ENCODE peak calls at places on chromosomes 6 and 20, in seven cellular contexts. M, X, U, P, W, K and B are unnamed samples.

GRCh38 chr6:81241717-81242116 is 510.8 kb downstream of the TENT5A start:
- DNase-seq in X (no peak), U (peak), P (no peak), K (peak), W (no peak), M (no peak), B (no peak)

GRCh38 chr6:33779305-33779704 is 9.6 kb downstream of the LEMD2 start:
- DNase-seq in X (no peak), U (no peak), W (no peak), M (no peak), P (no peak), K (no peak), B (peak)

GRCh38 chr6:36334832-36335459 is 1.7 kb downstream of the BNIP5 start:
- DNase-seq in P (no peak), X (no peak), U (no peak), K (no peak), W (no peak), M (no peak), B (no peak)

GRCh38 chr6:84243240-84243639 is 15.8 kb upstream of the CEP162 start:
- DNase-seq in W (no peak), U (peak), K (peak), X (no peak), M (no peak), P (no peak), B (no peak)

GRCh38 chr20:42274977-42275376 is 656.8 kb upstream of the CHD6 start:
- DNase-seq in W (no peak), K (no peak), X (no peak), U (no peak), M (no peak), P (no peak), B (no peak)

GRCh38 chr6:144847906-144848305 is 562.8 kb downstream of the UTRN start:
- DNase-seq in U (no peak), M (no peak), K (no peak), W (no peak), P (no peak), X (no peak), B (no peak)

GRCh38 chr6:106116125-106116524 is 30.0 kb downstream of the PRDM1 start:
- DNase-seq in M (no peak), X (no peak), W (no peak), U (peak), K (peak), P (peak), B (no peak)

GRCh38 chr20:10524643-10525042 is 89.5 kb downstream of the SLX4IP start:
- DNase-seq in X (no peak), U (peak), M (no peak), W (no peak), P (no peak), K (no peak), B (no peak)

GRCh38 chr20:18005170-18005989 is 36.6 kb downstream of the MGME1 start:
- DNase-seq in K (no peak), M (no peak), W (no peak), P (no peak), X (no peak), U (no peak), B (no peak)

GRCh38 chr6:113599444-113599843 is 257.7 kb upstream of the MARCKS start:
- DNase-seq in M (no peak), X (no peak), P (no peak), W (no peak), U (peak), K (no peak), B (no peak)

GRCh38 chr6:45607818-45608217 is 230.1 kb upstream of the SUPT3H start:
- DNase-seq in W (no peak), U (peak), X (no peak), K (peak), P (no peak), M (no peak), B (no peak)

GRCh38 chr6:3442444-3443220 is 14.2 kb downstream of the SLC22A23 start:
- DNase-seq in W (no peak), M (no peak), X (no peak), K (peak), P (no peak), U (peak), B (no peak)

GRCh38 chr20:8633366-8633765 is 435.5 kb upstream of the PLCB4 start:
- DNase-seq in W (no peak), P (no peak), U (peak), M (no peak), K (peak), X (no peak), B (no peak)

GRCh38 chr6:105573138-105573537 is 170.3 kb upstream of the PREP start:
- DNase-seq in K (no peak), M (no peak), W (no peak), P (no peak), U (peak), X (no peak), B (no peak)

GRCh38 chr6:78629154-78629721 is 238.1 kb upstream of the IRAK1BP1 start:
- DNase-seq in X (no peak), K (peak), M (no peak), U (peak), P (no peak), W (no peak), B (peak)

GRCh38 chr6:111414373-111414772 is 68.6 kb downstream of the REV3L start:
- DNase-seq in K (no peak), P (no peak), M (no peak), X (no peak), W (no peak), U (no peak), B (no peak)

GRCh38 chr6:43738877-43739641 is 31.0 kb upstream of the VEGFA start:
- DNase-seq in P (no peak), X (no peak), W (no peak), M (no peak), U (no peak), K (no peak), B (no peak)

GRCh38 chr20:48920527-48921167 is 864 bp upstream of the ARFGEF2 start:
- DNase-seq in U (no peak), P (no peak), X (no peak), K (no peak), M (no peak), W (no peak), B (no peak)
- TF ChIP-seq CTCF in U (no peak), P (no peak), X (no peak), K (no peak), M (no peak), W (no peak), B (no peak)

GRCh38 chr6:153059757-153060156 is 57.2 kb upstream of the MTRF1L start:
- DNase-seq in K (peak), P (no peak), M (no peak), X (no peak), U (no peak), W (no peak), B (no peak)
- TF ChIP-seq CTCF in K (peak), P (no peak), M (no peak), X (no peak), U (no peak), W (no peak), B (no peak)

GRCh38 chr6:107565165-107565723 is 75.3 kb downstream of the SOBP start:
- DNase-seq in W (no peak), P (no peak), K (no peak), X (no peak), U (no peak), M (no peak), B (no peak)
- TF ChIP-seq CTCF in W (no peak), P (no peak), K (no peak), X (no peak), U (no peak), M (no peak), B (no peak)

GRCh38 chr6:68317366-68317765 is 317.7 kb upstream of the ADGRB3 start:
- DNase-seq in X (no peak), K (no peak), U (no peak), W (no peak), M (no peak), P (no peak), B (no peak)

DNA sequence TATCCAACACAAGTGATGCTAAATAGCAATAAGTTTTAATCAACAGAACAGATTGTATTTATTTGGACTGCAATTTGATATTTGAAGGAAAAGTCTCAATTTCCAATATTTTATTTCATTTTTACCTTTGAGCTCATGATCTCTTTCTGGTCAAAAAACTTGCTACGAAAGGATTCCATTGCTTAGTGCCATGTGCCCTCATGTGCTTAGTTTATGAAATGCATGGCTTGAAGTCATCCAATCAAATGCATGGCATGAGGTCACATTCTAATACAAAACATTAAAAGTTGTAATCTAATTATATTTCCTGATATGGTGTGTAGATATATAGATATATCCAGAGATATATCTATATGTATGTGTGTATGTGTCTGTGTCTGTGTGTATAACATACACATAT is 321.2 kb upstream of the ADGRB3 start:
- DNase-seq in M (no peak), W (no peak), P (no peak), U (peak), X (no peak), K (no peak), B (no peak)
- TF ChIP-seq CTCF in M (no peak), W (no peak), P (no peak), U (peak), X (no peak), K (no peak), B (no peak)